ENCODE peak calls at places on chromosomes 3 and 15, in four cellular contexts. C, N, Q and D are unnamed samples.

GRCh38 chr15:77784361-77785292 is 151.9 kb upstream of the LINGO1 start:
- DNase-seq in C (no peak), N (peak; percentile 14), Q (peak; percentile 72), D (peak; percentile 23)

GRCh38 chr3:4350789-4351163 is 47.6 kb downstream of the SETMAR start:
- DNase-seq in C (peak; percentile 31), N (peak; percentile 53), Q (peak; percentile 73), D (peak; percentile 37)

GRCh38 chr15:68584704-68585573 is 6.1 kb downstream of the CORO2B start:
- DNase-seq in C (no peak), N (no peak), Q (no peak), D (no peak)

GRCh38 chr15:90154861-90155626 is 46.1 kb upstream of the SEMA4B start:
- DNase-seq in C (no peak), N (peak; percentile 80), Q (peak; percentile 42), D (no peak)

GRCh38 chr3:44252332-44252731 is 10.6 kb downstream of the TOPAZ1 start:
- DNase-seq in C (no peak), N (no peak), Q (no peak), D (no peak)

GRCh38 chr15:67784856-67785430 is 40.4 kb upstream of the SKOR1 start:
- DNase-seq in C (no peak), N (no peak), Q (no peak), D (no peak)

GRCh38 chr3:15610083-15610482 is 8.5 kb downstream of the BTD start:
- DNase-seq in C (no peak), N (peak; percentile 63), Q (no peak), D (peak; percentile 21)

GRCh38 chr15:87287156-87287555 is 969.4 kb downstream of the NTRK3 start:
- DNase-seq in C (no peak), N (no peak), Q (no peak), D (no peak)

GRCh38 chr15:39743611-39744010 is 39.0 kb downstream of the FSIP1 start:
- DNase-seq in C (no peak), N (no peak), Q (no peak), D (no peak)

GRCh38 chr3:172630316-172630715 is 80.6 kb downstream of the NCEH1 start:
- DNase-seq in C (no peak), N (no peak), Q (no peak), D (no peak)

GRCh38 chr3:124221286-124221821 is 229.4 kb upstream of the ROPN1 start:
- DNase-seq in C (no peak), N (no peak), Q (no peak), D (no peak)

GRCh38 chr3:102529452-102529851 is 94.6 kb downstream of the ZPLD1 start:
- DNase-seq in C (no peak), N (no peak), Q (no peak), D (peak; percentile 39)

GRCh38 chr3:113035387-113035982 is 44.7 kb downstream of the GTPBP8 start:
- DNase-seq in C (no peak), N (peak; percentile 49), Q (peak; percentile 53), D (peak; percentile 50)

GRCh38 chr15:78311292-78311691 is 11.9 kb upstream of the SKIC8 start:
- DNase-seq in C (no peak), N (no peak), Q (no peak), D (no peak)

GRCh38 chr3:81713018-81713417 is 48.4 kb downstream of the GBE1 start:
- DNase-seq in C (no peak), N (no peak), Q (no peak), D (no peak)

DNA sequence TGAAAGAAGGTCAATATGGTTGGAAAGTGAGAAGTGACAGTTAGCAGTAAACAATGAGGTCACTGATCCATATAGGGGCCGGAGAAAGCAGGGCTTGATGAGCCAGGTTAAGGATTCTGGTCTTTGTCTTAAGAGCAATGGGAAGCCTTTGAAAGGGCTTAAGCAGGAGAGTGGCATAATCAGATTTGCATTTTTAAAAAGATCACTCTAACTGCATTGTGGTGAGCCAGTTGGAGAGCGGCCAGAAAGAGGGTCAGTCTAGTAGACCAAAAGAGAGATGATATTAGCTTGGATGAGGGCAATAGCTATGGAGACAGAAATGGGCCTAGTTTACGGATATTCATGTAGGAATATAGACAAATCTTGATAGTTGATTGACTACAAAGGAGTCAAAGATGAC is 46.6 kb downstream of the CPNE4 start:
- DNase-seq in C (no peak), N (no peak), Q (no peak), D (no peak)
- TF ChIP-seq CEBPB in C (no peak), N (no peak), Q (no peak), D (no peak)

GRCh38 chr3:158731525-158731924 is 732 bp downstream of the RARRES1 start:
- DNase-seq in C (no peak), N (no peak), Q (no peak), D (no peak)

GRCh38 chr3:158735296-158736033 is 3.2 kb upstream of the RARRES1 start:
- DNase-seq in C (no peak), N (no peak), Q (no peak), D (no peak)

GRCh38 chr3:158731938-158732855 is at the start of gene RARRES1:
- DNase-seq in C (no peak), N (no peak), Q (no peak), D (no peak)

GRCh38 chr3:158728851-158729250 is 3.4 kb downstream of the RARRES1 start:
- DNase-seq in C (no peak), N (no peak), Q (no peak), D (no peak)

DNA sequence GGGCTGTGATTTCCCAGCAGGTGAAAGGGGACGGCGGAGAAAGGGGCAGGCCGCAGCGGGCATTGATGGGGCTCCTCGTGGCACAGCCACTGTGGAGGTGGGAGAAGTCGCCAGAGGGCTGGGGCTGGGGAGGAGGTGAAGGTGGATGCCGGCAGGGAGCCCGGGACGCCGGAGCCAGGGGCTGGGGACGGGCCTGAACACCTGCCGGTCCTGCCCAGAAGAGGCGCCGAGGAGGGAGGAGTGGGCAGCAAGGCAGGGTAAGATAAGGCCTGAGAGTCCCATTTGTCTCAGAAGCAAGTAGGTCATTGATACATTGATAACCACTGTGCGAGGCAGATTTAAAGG is 571 bp upstream of the RARRES1 start:
- DNase-seq in C (no peak), N (no peak), Q (no peak), D (no peak)
- TF ChIP-seq EZH2 in C (no peak), N (no peak), Q (no peak), D (no peak)

DNA sequence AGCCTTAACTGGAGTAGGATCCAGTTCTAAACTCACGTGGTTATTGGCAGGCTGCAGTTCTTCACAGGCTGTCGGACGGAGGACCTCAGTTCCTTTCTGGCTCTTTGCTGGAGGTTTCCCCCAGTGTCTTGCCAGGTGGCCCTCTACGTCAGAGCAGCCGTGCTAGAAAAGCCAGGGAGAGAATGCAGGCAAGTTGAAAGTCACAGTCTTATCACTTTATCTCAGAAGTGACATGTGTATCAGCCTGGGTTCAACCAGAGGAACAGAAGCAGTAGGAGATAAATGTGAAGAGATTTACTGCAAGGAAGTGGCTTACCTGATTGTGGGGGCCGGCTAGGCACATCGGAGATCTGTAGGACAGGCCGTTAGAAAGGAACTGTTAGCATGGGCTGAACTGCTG is 125.3 kb upstream of the BNIP2 start:
- DNase-seq in C (no peak), N (no peak), Q (no peak), D (no peak)
- TF ChIP-seq ZBTB33 in C (no peak), N (no peak), Q (no peak), D (no peak)

GRCh38 chr3:154252759-154253638 is 71.3 kb downstream of the DHX36 start:
- DNase-seq in C (peak; percentile 5), N (peak; percentile 84), Q (peak; percentile 76), D (peak; percentile 71)
- TF ChIP-seq CEBPB in C (no peak), N (no peak), Q (no peak), D (no peak)

DNA sequence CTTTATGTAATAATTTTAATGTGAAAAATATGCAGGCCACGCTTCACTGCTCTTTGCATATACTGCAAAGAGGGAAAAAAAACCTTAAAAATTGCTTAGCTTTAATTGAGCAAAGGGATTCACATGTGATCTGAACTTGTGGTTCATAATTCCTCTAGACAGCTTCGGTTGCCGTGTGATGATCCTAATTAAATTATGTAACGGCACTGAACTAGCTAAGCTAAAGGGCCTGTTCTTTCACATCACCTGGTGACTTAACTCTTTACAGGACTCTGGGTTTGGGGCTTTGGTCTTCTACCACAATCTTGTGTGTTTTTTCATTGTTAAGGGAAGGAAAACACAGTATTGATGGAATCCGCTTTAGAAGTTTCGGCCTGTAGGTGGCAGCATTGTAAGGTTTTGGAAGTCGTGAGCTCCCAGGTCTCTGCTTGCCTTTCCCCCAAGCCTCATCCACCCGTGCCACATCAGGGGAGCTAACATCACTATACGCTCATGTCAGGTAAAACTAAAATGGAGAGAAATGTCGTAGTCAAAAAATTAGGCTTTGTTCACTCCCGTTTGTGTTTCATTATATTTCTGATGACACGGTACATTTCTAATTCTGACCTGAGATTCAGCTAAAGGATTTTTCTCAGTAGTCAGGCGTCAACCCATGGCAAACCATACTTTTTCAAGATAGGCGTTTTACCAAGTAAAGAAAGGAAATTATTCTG is 205.6 kb upstream of the DPH6 start:
- DNase-seq in C (peak; percentile 12), N (peak; percentile 52), Q (peak; percentile 57), D (peak; percentile 68)
- TF ChIP-seq EZH2 in C (no peak), N (no peak), Q (no peak), D (no peak)

GRCh38 chr3:193857996-193858395 is 265.0 kb downstream of the OPA1 start:
- DNase-seq in C (no peak), N (no peak), Q (no peak), D (no peak)
- TF ChIP-seq ZBTB33 in C (no peak), N (no peak), Q (no peak), D (no peak)